ENCODE peak calls at places on chromosomes 7 and 10, in five cellular contexts. One of them, this sample, is unnamed.

GRCh38 chr7:11313801-11314200 is 340.1 kb downstream of the PHF14 start:
- DNase-seq in AG10803: no peak
- DNase-seq in lower lobe of right lung: no peak
- DNase-seq in psoas muscle: no peak
- DNase-seq in cardiac muscle cell: no peak
- DNase-seq in this sample: no peak

GRCh38 chr7:116543664-116544063 is 18.8 kb downstream of the CAV1 start:
- DNase-seq in lower lobe of right lung: no peak
- DNase-seq in psoas muscle: no peak
- DNase-seq in cardiac muscle cell: peak
- DNase-seq in AG10803: peak
- DNase-seq in this sample: no peak

GRCh38 chr10:11670311-11670825 is 58.9 kb upstream of the USP6NL start:
- DNase-seq in psoas muscle: no peak
- DNase-seq in cardiac muscle cell: no peak
- DNase-seq in lower lobe of right lung: no peak
- DNase-seq in AG10803: no peak
- DNase-seq in this sample: no peak

GRCh38 chr10:107653832-107654287 is 489.4 kb upstream of the SORCS1 start:
- DNase-seq in lower lobe of right lung: no peak
- DNase-seq in cardiac muscle cell: peak
- DNase-seq in psoas muscle: no peak
- DNase-seq in AG10803: peak
- DNase-seq in this sample: no peak

GRCh38 chr7:127943541-127944521 is 87.4 kb downstream of the LRRC4 start:
- DNase-seq in psoas muscle: no peak
- DNase-seq in cardiac muscle cell: peak
- DNase-seq in lower lobe of right lung: no peak
- DNase-seq in AG10803: peak
- DNase-seq in this sample: no peak

GRCh38 chr7:128934361-128935352 is 3.1 kb upstream of the IRF5 start:
- DNase-seq in lower lobe of right lung: no peak
- DNase-seq in psoas muscle: no peak
- DNase-seq in cardiac muscle cell: no peak
- DNase-seq in AG10803: no peak
- DNase-seq in this sample: peak

GRCh38 chr10:11501600-11501999 is 109.8 kb downstream of the USP6NL start:
- DNase-seq in psoas muscle: no peak
- DNase-seq in cardiac muscle cell: no peak
- DNase-seq in AG10803: no peak
- DNase-seq in lower lobe of right lung: no peak
- DNase-seq in this sample: no peak

GRCh38 chr10:63722537-63722936 is 201.3 kb downstream of the REEP3 start:
- DNase-seq in psoas muscle: peak
- DNase-seq in lower lobe of right lung: no peak
- DNase-seq in AG10803: peak
- DNase-seq in cardiac muscle cell: peak
- DNase-seq in this sample: no peak

GRCh38 chr7:155527664-155528063 is 18.7 kb downstream of the CNPY1 start:
- DNase-seq in lower lobe of right lung: no peak
- DNase-seq in psoas muscle: no peak
- DNase-seq in AG10803: no peak
- DNase-seq in cardiac muscle cell: no peak
- DNase-seq in this sample: no peak

GRCh38 chr10:128125416-128125943 is 743 bp downstream of the MKI67 start:
- DNase-seq in AG10803: no peak
- DNase-seq in cardiac muscle cell: no peak
- DNase-seq in psoas muscle: no peak
- DNase-seq in lower lobe of right lung: peak
- DNase-seq in this sample: peak

GRCh38 chr7:79282051-79282694 is 171.3 kb downstream of the MAGI2 start:
- DNase-seq in cardiac muscle cell: peak
- DNase-seq in psoas muscle: no peak
- DNase-seq in AG10803: peak
- DNase-seq in lower lobe of right lung: no peak
- DNase-seq in this sample: no peak

GRCh38 chr10:66931340-66931948 is 5.6 kb downstream of the LRRTM3 start:
- DNase-seq in cardiac muscle cell: peak
- DNase-seq in AG10803: peak
- DNase-seq in lower lobe of right lung: no peak
- DNase-seq in psoas muscle: no peak
- DNase-seq in this sample: no peak

GRCh38 chr7:54888067-54888735 is 129.2 kb upstream of the SEC61G start:
- DNase-seq in psoas muscle: peak
- DNase-seq in lower lobe of right lung: no peak
- DNase-seq in cardiac muscle cell: peak
- DNase-seq in AG10803: no peak
- DNase-seq in this sample: no peak

GRCh38 chr7:23332193-23332592 is 33.1 kb downstream of the MALSU1 start:
- DNase-seq in lower lobe of right lung: no peak
- DNase-seq in AG10803: no peak
- DNase-seq in cardiac muscle cell: no peak
- DNase-seq in psoas muscle: no peak
- DNase-seq in this sample: no peak

GRCh38 chr10:79262959-79263746 is 84.1 kb upstream of the PPIF start:
- DNase-seq in AG10803: no peak
- DNase-seq in lower lobe of right lung: no peak
- DNase-seq in cardiac muscle cell: no peak
- DNase-seq in psoas muscle: no peak
- DNase-seq in this sample: no peak

GRCh38 chr7:81112731-81113130 is 193.9 kb upstream of the SEMA3C start:
- DNase-seq in lower lobe of right lung: no peak
- DNase-seq in cardiac muscle cell: no peak
- DNase-seq in psoas muscle: no peak
- DNase-seq in AG10803: no peak
- DNase-seq in this sample: no peak

GRCh38 chr7:28138837-28139236 is 41.8 kb downstream of the JAZF1 start:
- DNase-seq in psoas muscle: no peak
- DNase-seq in cardiac muscle cell: no peak
- DNase-seq in lower lobe of right lung: no peak
- DNase-seq in AG10803: no peak
- DNase-seq in this sample: no peak

GRCh38 chr7:32658034-32658944 is 163.0 kb downstream of the AVL9 start:
- DNase-seq in psoas muscle: no peak
- DNase-seq in AG10803: no peak
- DNase-seq in lower lobe of right lung: no peak
- DNase-seq in cardiac muscle cell: peak
- DNase-seq in this sample: peak

GRCh38 chr7:140005754-140006503 is 56.8 kb downstream of the PARP12 start:
- DNase-seq in AG10803: peak
- DNase-seq in lower lobe of right lung: no peak
- DNase-seq in psoas muscle: no peak
- DNase-seq in cardiac muscle cell: peak
- DNase-seq in this sample: no peak

GRCh38 chr7:50164552-50165220 is 71.6 kb upstream of the ZPBP start:
- DNase-seq in cardiac muscle cell: no peak
- DNase-seq in AG10803: no peak
- DNase-seq in lower lobe of right lung: no peak
- DNase-seq in psoas muscle: no peak
- DNase-seq in this sample: no peak

GRCh38 chr10:113849140-113849803 is 4.6 kb downstream of the DCLRE1A start:
- DNase-seq in lower lobe of right lung: no peak
- DNase-seq in psoas muscle: no peak
- DNase-seq in AG10803: no peak
- DNase-seq in cardiac muscle cell: no peak
- DNase-seq in this sample: no peak

GRCh38 chr10:49783645-49784044 is 21.5 kb upstream of the OGDHL start:
- DNase-seq in cardiac muscle cell: no peak
- DNase-seq in lower lobe of right lung: no peak
- DNase-seq in psoas muscle: no peak
- DNase-seq in AG10803: no peak
- DNase-seq in this sample: no peak

GRCh38 chr7:66366701-66367100 is 161.6 kb downstream of the TPST1 start:
- DNase-seq in lower lobe of right lung: no peak
- DNase-seq in cardiac muscle cell: no peak
- DNase-seq in psoas muscle: no peak
- DNase-seq in AG10803: peak
- DNase-seq in this sample: no peak

GRCh38 chr10:104322416-104322782 is 15.9 kb downstream of the ITPRIP start:
- DNase-seq in lower lobe of right lung: peak
- DNase-seq in psoas muscle: no peak
- DNase-seq in AG10803: peak
- DNase-seq in cardiac muscle cell: no peak
- DNase-seq in this sample: no peak

GRCh38 chr10:118595064-118595420 is 406 bp downstream of the PRLHR start:
- DNase-seq in psoas muscle: no peak
- DNase-seq in lower lobe of right lung: no peak
- DNase-seq in AG10803: no peak
- DNase-seq in cardiac muscle cell: no peak
- DNase-seq in this sample: no peak

GRCh38 chr10:118592675-118593330 is 2.6 kb downstream of the PRLHR start:
- DNase-seq in AG10803: no peak
- DNase-seq in cardiac muscle cell: no peak
- DNase-seq in lower lobe of right lung: no peak
- DNase-seq in psoas muscle: no peak
- DNase-seq in this sample: no peak

GRCh38 chr10:118595598-118596425 is at the start of gene PRLHR:
- DNase-seq in cardiac muscle cell: peak
- DNase-seq in psoas muscle: no peak
- DNase-seq in AG10803: no peak
- DNase-seq in lower lobe of right lung: no peak
- DNase-seq in this sample: no peak

GRCh38 chr10:118596426-118597124 is 1.1 kb upstream of the PRLHR start:
- DNase-seq in lower lobe of right lung: no peak
- DNase-seq in cardiac muscle cell: no peak
- DNase-seq in AG10803: no peak
- DNase-seq in psoas muscle: no peak
- DNase-seq in this sample: no peak

DNA sequence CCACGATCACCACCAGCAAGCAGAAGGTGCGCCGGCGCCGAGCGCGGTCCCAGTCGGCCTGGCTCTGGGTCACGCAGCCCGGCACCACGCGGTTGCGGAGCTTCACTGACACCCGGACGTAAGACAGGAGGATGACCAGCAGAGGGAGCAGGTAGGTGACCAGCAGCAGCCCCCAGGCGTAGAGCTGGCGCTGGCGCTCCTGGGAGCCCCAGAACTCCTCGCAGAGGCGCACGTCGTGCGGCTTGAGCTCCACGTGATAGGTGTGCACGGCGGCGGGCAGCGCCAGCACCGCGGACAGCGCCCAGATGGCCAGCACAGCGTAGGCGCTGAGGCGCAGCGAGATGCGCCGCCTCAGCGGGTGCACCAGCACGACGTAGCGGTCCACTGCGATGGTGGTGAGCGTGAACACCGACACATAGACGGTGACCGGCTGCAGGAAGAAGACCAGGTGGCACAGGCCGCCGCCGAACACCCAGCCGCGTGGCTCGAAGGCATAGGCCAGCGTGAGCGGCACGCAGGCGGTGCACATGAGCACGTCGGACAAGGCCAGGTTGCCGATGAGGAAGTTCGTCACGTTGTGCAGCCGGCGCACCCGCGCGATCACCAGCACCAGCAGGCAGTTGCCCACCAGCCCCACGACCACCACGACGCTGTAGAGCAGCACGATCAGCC is 920 bp downstream of the PRLHR start:
- DNase-seq in AG10803: peak
- DNase-seq in cardiac muscle cell: peak
- DNase-seq in psoas muscle: peak
- DNase-seq in lower lobe of right lung: peak
- DNase-seq in this sample: peak
- H3K4me3 ChIP-seq in AG10803: no peak
- H3K4me3 ChIP-seq in cardiac muscle cell: no peak
- H3K4me3 ChIP-seq in psoas muscle: no peak
- H3K4me3 ChIP-seq in lower lobe of right lung: no peak
- H3K4me3 ChIP-seq in this sample: no peak

DNA sequence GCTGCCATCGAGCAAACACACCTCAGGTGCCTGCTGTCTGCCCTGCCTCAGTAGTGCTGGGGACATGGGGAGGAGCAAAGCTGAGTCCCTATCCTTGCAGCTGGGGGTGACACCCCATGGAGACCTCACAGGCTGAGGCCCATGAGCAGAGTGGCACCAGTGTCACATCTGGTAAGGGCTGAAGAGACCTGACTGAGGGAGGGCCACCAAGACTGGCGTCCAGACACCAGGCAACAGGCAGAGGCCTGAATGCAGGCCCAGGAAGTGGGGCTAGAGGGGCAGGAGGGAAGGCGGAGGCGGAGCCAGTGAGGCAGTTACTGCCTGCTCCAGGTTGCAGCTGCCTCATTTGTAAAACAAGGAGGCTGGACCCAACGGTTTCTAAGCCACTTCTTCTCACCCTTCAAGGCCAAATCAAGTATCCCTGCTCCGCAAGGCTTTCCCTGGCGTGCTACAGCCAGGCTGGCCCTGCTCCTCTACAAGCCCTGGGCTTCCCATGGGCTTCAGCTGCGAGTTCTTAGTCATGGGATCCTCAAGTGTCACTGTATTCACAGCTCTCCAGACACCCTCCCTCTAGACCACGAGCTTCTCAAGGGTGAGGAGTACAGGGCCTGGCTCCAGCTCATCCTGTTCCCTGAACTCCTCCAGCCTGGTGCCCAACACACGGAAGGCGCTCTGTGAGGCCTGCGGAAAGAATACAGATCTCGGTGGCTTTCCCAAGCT is 39.0 kb downstream of the FAM53B start:
- DNase-seq in lower lobe of right lung: no peak
- DNase-seq in psoas muscle: peak
- DNase-seq in AG10803: no peak
- DNase-seq in cardiac muscle cell: no peak
- DNase-seq in this sample: no peak
- H3K4me3 ChIP-seq in lower lobe of right lung: no peak
- H3K4me3 ChIP-seq in psoas muscle: no peak
- H3K4me3 ChIP-seq in AG10803: no peak
- H3K4me3 ChIP-seq in cardiac muscle cell: no peak
- H3K4me3 ChIP-seq in this sample: no peak

DNA sequence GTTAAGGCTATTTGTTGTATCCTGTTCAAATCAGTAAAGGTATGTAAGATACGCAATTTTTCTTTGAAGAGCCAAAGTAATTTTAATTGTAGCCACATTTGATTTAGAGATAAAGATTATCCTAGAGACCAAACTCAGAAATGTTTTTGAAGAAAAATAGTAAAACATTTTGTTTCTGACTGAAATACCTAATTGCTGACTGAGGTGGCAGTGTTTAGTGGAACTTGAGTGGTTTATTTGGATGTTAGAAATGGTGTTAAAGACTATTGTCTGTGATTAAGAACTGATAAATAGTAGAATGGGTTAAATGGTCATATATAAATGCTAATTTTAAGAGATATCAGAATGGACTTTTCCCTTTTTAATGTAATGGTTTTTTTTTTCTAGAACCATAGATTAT is 15.3 kb downstream of the EDRF1 start:
- DNase-seq in AG10803: no peak
- DNase-seq in psoas muscle: no peak
- DNase-seq in lower lobe of right lung: no peak
- DNase-seq in cardiac muscle cell: no peak
- DNase-seq in this sample: no peak
- H3K4me3 ChIP-seq in AG10803: no peak
- H3K4me3 ChIP-seq in psoas muscle: no peak
- H3K4me3 ChIP-seq in lower lobe of right lung: no peak
- H3K4me3 ChIP-seq in cardiac muscle cell: no peak
- H3K4me3 ChIP-seq in this sample: no peak

DNA sequence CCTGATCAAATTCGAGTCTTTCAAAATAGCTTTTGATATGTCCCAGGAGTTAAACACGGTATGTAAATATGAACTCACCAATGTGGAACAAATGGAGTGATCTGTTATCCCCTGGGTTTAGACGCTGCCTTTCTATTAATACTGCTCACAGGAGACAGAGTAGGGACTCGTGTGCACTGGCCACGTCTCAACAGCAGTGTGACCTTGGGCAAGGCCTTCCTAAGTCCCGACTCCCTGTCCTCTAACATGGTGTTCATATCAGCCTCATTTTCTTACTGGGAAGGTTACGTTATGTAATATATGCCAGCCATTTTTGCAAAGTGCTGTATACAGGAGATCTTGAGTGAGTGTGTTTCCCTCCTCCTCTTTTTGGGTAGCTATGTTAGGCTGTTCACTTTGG is 1.8 kb downstream of the WDR37 start:
- DNase-seq in lower lobe of right lung: no peak
- DNase-seq in cardiac muscle cell: no peak
- DNase-seq in psoas muscle: no peak
- DNase-seq in AG10803: no peak
- DNase-seq in this sample: no peak
- H3K4me3 ChIP-seq in lower lobe of right lung: peak
- H3K4me3 ChIP-seq in cardiac muscle cell: no peak
- H3K4me3 ChIP-seq in psoas muscle: peak
- H3K4me3 ChIP-seq in AG10803: peak
- H3K4me3 ChIP-seq in this sample: no peak